ENCODE peak calls at places on chromosomes 4 and X, in seven cellular contexts. O is pancreas; Q is CD8-positive, alpha-beta memory T cell; T is GM23338; U is fibroblast of lung; S is right atrium auricular region; K is DND-41. Y is an unnamed sample.
A peak's percentile ranks its signal among the peaks of the same experiment; 100 is the strongest.

GRCh38 chrX:72340572-72340971 is 34.9 kb upstream of the CITED1 start:
- DNase-seq in S (no peak), T (no peak), K (no peak), U (no peak), O (no peak), Q (no peak), Y (no peak)

GRCh38 chrX:140712413-140713173 is 3.0 kb downstream of the LINC00632 start:
- DNase-seq in T (peak; percentile 79), K (no peak), Q (peak; percentile 1), O (peak; percentile 30), S (peak; percentile 62), U (peak; percentile 89), Y (peak; percentile 28)

GRCh38 chrX:151082077-151082948 is 94.1 kb upstream of the GPR50 start:
- DNase-seq in O (peak; percentile 66), U (peak; percentile 35), T (peak; percentile 75), K (peak; percentile 63), Q (peak; percentile 24), S (peak; percentile 72), Y (peak; percentile 46)

GRCh38 chrX:44785652-44786051 is 58.2 kb upstream of the DUSP21 start:
- DNase-seq in O (no peak), Q (no peak), T (no peak), S (no peak), U (peak; percentile 71), K (no peak), Y (no peak)

GRCh38 chr4:91598696-91599095 is 705.1 kb upstream of the GRID2 start:
- DNase-seq in U (no peak), T (peak; percentile 28), S (no peak), K (no peak), O (no peak), Q (no peak), Y (no peak)

GRCh38 chrX:130669233-130669632 is 233.8 kb downstream of the ENOX2 start:
- DNase-seq in O (no peak), U (peak; percentile 74), Q (no peak), T (no peak), K (no peak), S (no peak), Y (no peak)

GRCh38 chr4:68348577-68348976 is 1.3 kb downstream of the YTHDC1 start:
- DNase-seq in O (no peak), T (no peak), S (no peak), Q (no peak), U (no peak), K (no peak), Y (no peak)

GRCh38 chr4:147570616-147571015 is 46.6 kb upstream of the TMEM184C start:
- DNase-seq in U (peak; percentile 65), S (no peak), O (no peak), K (no peak), Q (no peak), T (no peak), Y (no peak)

GRCh38 chr4:16607693-16608092 is 290.8 kb downstream of the LDB2 start:
- DNase-seq in U (no peak), T (no peak), S (no peak), K (no peak), Q (no peak), O (no peak), Y (no peak)

GRCh38 chrX:26851981-26852380 is 611.2 kb downstream of the PPP4R3C start:
- DNase-seq in S (no peak), T (peak; percentile 41), K (no peak), U (peak; percentile 54), O (no peak), Q (no peak), Y (no peak)

GRCh38 chrX:86383681-86384540 is 235.7 kb downstream of the DACH2 start:
- DNase-seq in O (no peak), K (no peak), U (no peak), Q (no peak), S (no peak), T (no peak), Y (no peak)

GRCh38 chr4:39083164-39083563 is 21.1 kb downstream of the KLHL5 start:
- DNase-seq in Q (no peak), U (no peak), T (no peak), K (no peak), O (no peak), S (no peak), Y (no peak)

GRCh38 chr4:120052840-120053239 is 13.8 kb downstream of the MAD2L1 start:
- DNase-seq in U (peak; percentile 100), O (no peak), T (no peak), S (peak; percentile 89), Q (no peak), K (no peak), Y (no peak)

GRCh38 chrX:88603237-88603636 is 143.8 kb upstream of the CPXCR1 start:
- DNase-seq in T (peak; percentile 1), O (no peak), Q (no peak), S (no peak), U (no peak), K (no peak), Y (no peak)

GRCh38 chr4:73653695-73654106 is 33.5 kb upstream of the RASSF6 start:
- DNase-seq in Q (no peak), S (no peak), O (peak; percentile 77), U (peak; percentile 74), T (peak; percentile 69), K (peak; percentile 80), Y (peak; percentile 14)

GRCh38 chr4:112290341-112290740 is 4.6 kb upstream of the TIFA start:
- DNase-seq in Q (no peak), K (no peak), S (no peak), U (no peak), T (no peak), O (no peak), Y (no peak)

DNA sequence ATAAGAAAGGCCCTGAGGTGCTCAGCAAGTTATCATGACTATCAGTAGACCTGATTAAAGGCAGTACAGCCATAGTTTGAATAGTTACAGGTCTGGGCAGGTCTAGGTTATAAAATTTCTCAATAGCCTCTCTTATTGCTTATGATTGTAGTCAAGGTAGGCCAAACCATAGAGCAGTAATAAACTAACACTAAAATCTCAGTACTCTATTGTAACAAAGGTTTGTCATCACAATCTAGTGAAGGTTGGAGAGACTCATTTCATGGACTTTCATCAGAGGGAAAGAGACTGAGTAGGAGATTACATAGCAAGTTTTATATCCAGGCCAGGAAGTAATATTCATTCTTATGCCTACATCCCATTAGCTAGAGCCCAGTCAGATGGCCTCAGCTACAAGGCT is 141.0 kb downstream of the ASB9 start:
- DNase-seq in K (no peak), T (no peak), S (no peak), O (no peak), U (no peak), Q (no peak), Y (no peak)
- H3K27me3 ChIP-seq in K (no peaks in the 10 kb centered on the region), T (no peaks in the 10 kb centered on the region), S (no peaks in the 10 kb centered on the region), O (no peaks in the 10 kb centered on the region), U (no peaks in the 10 kb centered on the region), Q (no peaks in the 10 kb centered on the region), Y (no peaks in the 10 kb centered on the region)

GRCh38 chrX:74437530-74437929 is 16.2 kb downstream of the SLC16A2 start:
- DNase-seq in T (no peak), Q (no peak), S (no peak), K (no peak), O (no peak), U (no peak), Y (no peak)

GRCh38 chrX:74431807-74432206 is 10.5 kb downstream of the SLC16A2 start:
- DNase-seq in S (no peak), O (no peak), T (peak; percentile 25), U (no peak), Q (no peak), K (no peak), Y (no peak)

GRCh38 chrX:74438771-74439170 is 17.5 kb downstream of the SLC16A2 start:
- DNase-seq in Q (no peak), S (no peak), T (no peak), O (no peak), U (no peak), K (no peak), Y (no peak)

GRCh38 chrX:74434336-74434735 is 13.0 kb downstream of the SLC16A2 start:
- DNase-seq in Q (no peak), U (no peak), K (no peak), T (no peak), O (no peak), S (no peak), Y (no peak)
- H3K27me3 ChIP-seq in Q (no peaks in the 10 kb centered on the region), U (no peaks in the 10 kb centered on the region), K (no peaks in the 10 kb centered on the region), T (no peaks in the 10 kb centered on the region), O (no peaks in the 10 kb centered on the region), S (no peaks in the 10 kb centered on the region), Y (no peaks in the 10 kb centered on the region)

GRCh38 chrX:68826113-68826980 is 2.5 kb upstream of the EFNB1 start:
- DNase-seq in U (no peak), K (no peak), T (no peak), O (no peak), S (peak; percentile 50), Q (no peak), Y (no peak)
- H3K27me3 ChIP-seq in U (no peaks in the 10 kb centered on the region), K (no peaks in the 10 kb centered on the region), T (peaks cover 68% of the 10 kb centered on the region), O (no peaks in the 10 kb centered on the region), S (no peaks in the 10 kb centered on the region), Q (no peaks in the 10 kb centered on the region), Y (no peaks in the 10 kb centered on the region)

GRCh38 chr4:20354120-20354519 is 102.4 kb downstream of the SLIT2 start:
- DNase-seq in S (no peak), O (no peak), Q (no peak), T (peak; percentile 38), U (no peak), K (no peak), Y (no peak)

GRCh38 chr4:20351360-20352171 is 99.9 kb downstream of the SLIT2 start:
- DNase-seq in U (no peak), O (no peak), Q (no peak), K (no peak), S (no peak), T (no peak), Y (no peak)

GRCh38 chr4:20352172-20352431 is 100.4 kb downstream of the SLIT2 start:
- DNase-seq in S (no peak), U (no peak), Q (no peak), T (no peak), K (no peak), O (no peak), Y (no peak)

GRCh38 chr4:20356565-20356964 is 104.9 kb downstream of the SLIT2 start:
- DNase-seq in S (no peak), T (no peak), U (peak; percentile 23), Q (no peak), O (no peak), K (no peak), Y (no peak)

DNA sequence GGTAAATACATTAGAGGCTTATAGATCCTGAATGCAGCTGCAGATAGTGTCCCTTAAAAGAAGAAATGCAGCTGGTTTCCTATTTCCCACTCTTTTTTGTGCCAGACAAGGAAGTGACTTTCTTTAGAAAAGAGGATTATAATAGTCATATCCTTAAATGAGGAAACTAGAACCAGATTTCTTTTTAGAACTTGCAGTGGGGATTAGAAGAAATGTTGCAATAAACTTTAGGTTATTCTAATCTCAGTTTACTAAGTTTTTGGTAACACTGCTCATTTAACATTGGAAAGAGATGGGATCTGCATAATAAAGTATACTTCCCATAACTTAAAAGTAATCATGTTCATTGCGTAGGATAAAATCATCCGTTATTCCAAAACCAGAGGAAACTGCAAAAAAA is 101.9 kb downstream of the SLIT2 start:
- DNase-seq in Q (no peak), S (no peak), T (no peak), U (no peak), O (no peak), K (no peak), Y (no peak)
- H3K27me3 ChIP-seq in Q (no peaks in the 10 kb centered on the region), S (no peaks in the 10 kb centered on the region), T (no peaks in the 10 kb centered on the region), U (no peaks in the 10 kb centered on the region), O (no peaks in the 10 kb centered on the region), K (no peaks in the 10 kb centered on the region), Y (no peaks in the 10 kb centered on the region)

GRCh38 chrX:12657881-12658280 is 133.3 kb upstream of the PRPS2 start:
- DNase-seq in K (no peak), U (no peak), O (no peak), Q (no peak), S (no peak), T (no peak), Y (no peak)
- H3K27me3 ChIP-seq in K (no peaks in the 10 kb centered on the region), U (no peaks in the 10 kb centered on the region), O (no peaks in the 10 kb centered on the region), Q (no peaks in the 10 kb centered on the region), S (no peaks in the 10 kb centered on the region), T (no peaks in the 10 kb centered on the region), Y (no peaks in the 10 kb centered on the region)

Y was measured in CD4-positive, alpha-beta memory T cell.